ENCODE peak calls at places on chromosomes 2 and 18, in four cellular contexts. T, H, R and B are unnamed samples.

GRCh38 chr2:142286618-142287017 is 155.8 kb upstream of the LRP1B start:
- DNase-seq in T (no peak), H (no peak), R (peak; percentile 23), B (no peak)

GRCh38 chr2:52831216-52831615 is 936.4 kb upstream of the CHAC2 start:
- DNase-seq in T (no peak), H (no peak), R (no peak), B (no peak)

GRCh38 chr18:46393961-46394360 is 263.1 kb downstream of the LOXHD1 start:
- DNase-seq in T (no peak), H (no peak), R (no peak), B (no peak)

GRCh38 chr2:161983010-161983651 is 90.9 kb downstream of the DPP4 start:
- DNase-seq in T (no peak), H (peak; percentile 32), R (no peak), B (no peak)

GRCh38 chr2:157789933-157790511 is 86.1 kb downstream of the ACVR1 start:
- DNase-seq in T (no peak), H (no peak), R (no peak), B (no peak)

GRCh38 chr2:145184741-145185671 is 665.1 kb upstream of the ZEB2 start:
- DNase-seq in T (no peak), H (peak; percentile 45), R (no peak), B (peak; percentile 14)

GRCh38 chr18:11518788-11519685 is 90.4 kb upstream of the SLC35G4 start:
- DNase-seq in T (no peak), H (peak; percentile 73), R (peak; percentile 80), B (no peak)

GRCh38 chr2:159042115-159042850 is 73.8 kb downstream of the TANC1 start:
- DNase-seq in T (no peak), H (no peak), R (no peak), B (no peak)

GRCh38 chr18:77658309-77658681 is 408.6 kb downstream of the GALR1 start:
- DNase-seq in T (no peak), H (no peak), R (no peak), B (no peak)

GRCh38 chr2:194867328-194867727 is 789.7 kb upstream of the SLC39A10 start:
- DNase-seq in T (no peak), H (no peak), R (no peak), B (no peak)

GRCh38 chr18:39748727-39749126 is 2183.1 kb upstream of the CELF4 start:
- DNase-seq in T (no peak), H (no peak), R (no peak), B (no peak)

GRCh38 chr2:170824526-170825015 is 7.9 kb downstream of the GAD1 start:
- DNase-seq in T (no peak), H (no peak), R (no peak), B (no peak)

GRCh38 chr2:120768112-120769048 is 32.7 kb downstream of the GLI2 start:
- DNase-seq in T (no peak), H (no peak), R (no peak), B (no peak)

GRCh38 chr18:55319517-55319905 is 268.5 kb downstream of the TCF4 start:
- DNase-seq in T (no peak), H (no peak), R (no peak), B (no peak)

GRCh38 chr2:176104338-176105077 is 2.6 kb upstream of the HOXD11 start:
- DNase-seq in T (no peak), H (no peak), R (no peak), B (no peak)

GRCh38 chr2:132547089-132547687 is 122.8 kb downstream of the LYPD1 start:
- DNase-seq in T (no peak), H (peak; percentile 71), R (peak; percentile 52), B (peak; percentile 26)

GRCh38 chr2:240932001-240932723 is 26.0 kb downstream of the CROCC2 start:
- DNase-seq in T (no peak), H (no peak), R (no peak), B (no peak)

GRCh38 chr18:3603460-3604259 is 153.7 kb downstream of the TGIF1 start:
- DNase-seq in T (no peak), H (peak; percentile 81), R (no peak), B (peak; percentile 97)

GRCh38 chr2:70902579-70902978 is 33.1 kb upstream of the ATP6V1B1 start:
- DNase-seq in T (no peak), H (no peak), R (no peak), B (no peak)

GRCh38 chr2:33441235-33441810 is 35.1 kb upstream of the RASGRP3 start:
- DNase-seq in T (no peak), H (peak; percentile 65), R (peak; percentile 53), B (no peak)